ENCODE peak calls at places on chromosomes 12 and 14, in ten cellular contexts. One of them, this sample, is unnamed.

GRCh38 chr12:24049101-24049500 is 99.6 kb upstream of the SOX5 start:
- DNase-seq in Peyer's patch: no peak
- DNase-seq in cardiac muscle cell: no peak
- DNase-seq in brain microvascular endothelial cell: no peak
- DNase-seq in fibroblast of lung: no peak
- DNase-seq in endodermal cell: no peak
- DNase-seq in fibroblast of villous mesenchyme: no peak
- DNase-seq in NB4: no peak
- DNase-seq in ovary: no peak
- DNase-seq in kidney: no peak
- DNase-seq in this sample: no peak

GRCh38 chr14:70652871-70653270 is 11.2 kb downstream of the TTC9 start:
- DNase-seq in Peyer's patch: no peak
- DNase-seq in cardiac muscle cell: no peak
- DNase-seq in brain microvascular endothelial cell: no peak
- DNase-seq in fibroblast of lung: no peak
- DNase-seq in endodermal cell: no peak
- DNase-seq in fibroblast of villous mesenchyme: no peak
- DNase-seq in NB4: no peak
- DNase-seq in ovary: no peak
- DNase-seq in kidney: no peak
- DNase-seq in this sample: no peak

GRCh38 chr12:99644629-99645028 is 2.9 kb upstream of the GARIN6 start:
- DNase-seq in Peyer's patch: no peak
- DNase-seq in cardiac muscle cell: no peak
- DNase-seq in brain microvascular endothelial cell: no peak
- DNase-seq in fibroblast of lung: no peak
- DNase-seq in endodermal cell: no peak
- DNase-seq in fibroblast of villous mesenchyme: no peak
- DNase-seq in NB4: no peak
- DNase-seq in ovary: no peak
- DNase-seq in kidney: no peak
- DNase-seq in this sample: no peak

GRCh38 chr14:73684627-73685026 is 29.6 kb downstream of the PNMA1 start:
- DNase-seq in Peyer's patch: no peak
- DNase-seq in cardiac muscle cell: no peak
- DNase-seq in brain microvascular endothelial cell: no peak
- DNase-seq in fibroblast of lung: no peak
- DNase-seq in endodermal cell: no peak
- DNase-seq in fibroblast of villous mesenchyme: no peak
- DNase-seq in NB4: no peak
- DNase-seq in ovary: peak; percentile 30
- DNase-seq in kidney: no peak
- DNase-seq in this sample: no peak

GRCh38 chr14:55116246-55117030 is 12.6 kb upstream of the LGALS3 start:
- DNase-seq in Peyer's patch: peak; percentile 72
- DNase-seq in cardiac muscle cell: no peak
- DNase-seq in brain microvascular endothelial cell: no peak
- DNase-seq in fibroblast of lung: no peak
- DNase-seq in endodermal cell: no peak
- DNase-seq in fibroblast of villous mesenchyme: no peak
- DNase-seq in NB4: no peak
- DNase-seq in ovary: no peak
- DNase-seq in kidney: no peak
- DNase-seq in this sample: no peak

GRCh38 chr14:39006721-39007410 is 96.2 kb downstream of the SEC23A start:
- DNase-seq in Peyer's patch: no peak
- DNase-seq in cardiac muscle cell: no peak
- DNase-seq in brain microvascular endothelial cell: no peak
- DNase-seq in fibroblast of lung: peak; percentile 28
- DNase-seq in endodermal cell: no peak
- DNase-seq in fibroblast of villous mesenchyme: peak; percentile 74
- DNase-seq in NB4: no peak
- DNase-seq in ovary: no peak
- DNase-seq in kidney: no peak
- DNase-seq in this sample: peak; percentile 36

GRCh38 chr12:15788266-15789214 is 648 bp downstream of the EPS8 start:
- DNase-seq in Peyer's patch: peak; percentile 66
- DNase-seq in cardiac muscle cell: peak; percentile 39
- DNase-seq in brain microvascular endothelial cell: no peak
- DNase-seq in fibroblast of lung: peak; percentile 61
- DNase-seq in endodermal cell: peak; percentile 89
- DNase-seq in fibroblast of villous mesenchyme: peak; percentile 73
- DNase-seq in NB4: peak; percentile 16
- DNase-seq in ovary: peak; percentile 66
- DNase-seq in kidney: peak; percentile 51
- DNase-seq in this sample: peak; percentile 52

GRCh38 chr14:100988956-100989355 is 85.4 kb upstream of the RTL1 start:
- DNase-seq in Peyer's patch: no peak
- DNase-seq in cardiac muscle cell: no peak
- DNase-seq in brain microvascular endothelial cell: no peak
- DNase-seq in fibroblast of lung: no peak
- DNase-seq in endodermal cell: no peak
- DNase-seq in fibroblast of villous mesenchyme: no peak
- DNase-seq in NB4: no peak
- DNase-seq in ovary: no peak
- DNase-seq in kidney: no peak
- DNase-seq in this sample: no peak

GRCh38 chr14:51547260-51547659 is 104.5 kb upstream of the FRMD6 start:
- DNase-seq in Peyer's patch: peak; percentile 50
- DNase-seq in cardiac muscle cell: peak; percentile 4
- DNase-seq in brain microvascular endothelial cell: peak; percentile 99
- DNase-seq in fibroblast of lung: peak; percentile 100
- DNase-seq in endodermal cell: no peak
- DNase-seq in fibroblast of villous mesenchyme: peak; percentile 99
- DNase-seq in NB4: no peak
- DNase-seq in ovary: peak; percentile 65
- DNase-seq in kidney: no peak
- DNase-seq in this sample: peak; percentile 99

GRCh38 chr14:103078420-103078749 is 5.6 kb upstream of the LBHD2 start:
- DNase-seq in Peyer's patch: peak; percentile 94
- DNase-seq in cardiac muscle cell: peak; percentile 90
- DNase-seq in brain microvascular endothelial cell: peak; percentile 61
- DNase-seq in fibroblast of lung: peak; percentile 79
- DNase-seq in endodermal cell: peak; percentile 90
- DNase-seq in fibroblast of villous mesenchyme: peak; percentile 84
- DNase-seq in NB4: peak; percentile 86
- DNase-seq in ovary: peak; percentile 81
- DNase-seq in kidney: peak; percentile 93
- DNase-seq in this sample: peak; percentile 74

GRCh38 chr14:92716131-92716530 is 32.3 kb downstream of the LGMN start:
- DNase-seq in Peyer's patch: no peak
- DNase-seq in cardiac muscle cell: no peak
- DNase-seq in brain microvascular endothelial cell: no peak
- DNase-seq in fibroblast of lung: no peak
- DNase-seq in endodermal cell: no peak
- DNase-seq in fibroblast of villous mesenchyme: no peak
- DNase-seq in NB4: no peak
- DNase-seq in ovary: no peak
- DNase-seq in kidney: no peak
- DNase-seq in this sample: no peak

GRCh38 chr12:19129121-19129485 is 430 bp upstream of the PLEKHA5 start:
- DNase-seq in Peyer's patch: no peak
- DNase-seq in cardiac muscle cell: no peak
- DNase-seq in brain microvascular endothelial cell: no peak
- DNase-seq in fibroblast of lung: no peak
- DNase-seq in endodermal cell: no peak
- DNase-seq in fibroblast of villous mesenchyme: peak; percentile 57
- DNase-seq in NB4: no peak
- DNase-seq in ovary: no peak
- DNase-seq in kidney: no peak
- DNase-seq in this sample: peak; percentile 37

GRCh38 chr14:50091240-50091914 is 25.0 kb downstream of the VCPKMT start:
- DNase-seq in Peyer's patch: no peak
- DNase-seq in cardiac muscle cell: no peak
- DNase-seq in brain microvascular endothelial cell: no peak
- DNase-seq in fibroblast of lung: no peak
- DNase-seq in endodermal cell: no peak
- DNase-seq in fibroblast of villous mesenchyme: no peak
- DNase-seq in NB4: no peak
- DNase-seq in ovary: no peak
- DNase-seq in kidney: peak; percentile 51
- DNase-seq in this sample: no peak

GRCh38 chr14:40989260-40989659 is 617.4 kb upstream of the LRFN5 start:
- DNase-seq in Peyer's patch: no peak
- DNase-seq in cardiac muscle cell: peak; percentile 10
- DNase-seq in brain microvascular endothelial cell: no peak
- DNase-seq in fibroblast of lung: no peak
- DNase-seq in endodermal cell: no peak
- DNase-seq in fibroblast of villous mesenchyme: no peak
- DNase-seq in NB4: no peak
- DNase-seq in ovary: no peak
- DNase-seq in kidney: no peak
- DNase-seq in this sample: no peak

GRCh38 chr12:109740694-109741245 is 27.1 kb downstream of the FAM222A start:
- DNase-seq in Peyer's patch: peak; percentile 28
- DNase-seq in cardiac muscle cell: no peak
- DNase-seq in brain microvascular endothelial cell: no peak
- DNase-seq in fibroblast of lung: no peak
- DNase-seq in endodermal cell: peak; percentile 66
- DNase-seq in fibroblast of villous mesenchyme: no peak
- DNase-seq in NB4: no peak
- DNase-seq in ovary: peak; percentile 9
- DNase-seq in kidney: peak; percentile 42
- DNase-seq in this sample: no peak

GRCh38 chr12:91636721-91637120 is 454.1 kb upstream of the DCN start:
- DNase-seq in Peyer's patch: no peak
- DNase-seq in cardiac muscle cell: no peak
- DNase-seq in brain microvascular endothelial cell: no peak
- DNase-seq in fibroblast of lung: no peak
- DNase-seq in endodermal cell: no peak
- DNase-seq in fibroblast of villous mesenchyme: no peak
- DNase-seq in NB4: no peak
- DNase-seq in ovary: no peak
- DNase-seq in kidney: no peak
- DNase-seq in this sample: no peak

GRCh38 chr12:66594688-66595087 is 84.2 kb downstream of the GRIP1 start:
- DNase-seq in Peyer's patch: no peak
- DNase-seq in cardiac muscle cell: no peak
- DNase-seq in brain microvascular endothelial cell: no peak
- DNase-seq in fibroblast of lung: no peak
- DNase-seq in endodermal cell: no peak
- DNase-seq in fibroblast of villous mesenchyme: peak; percentile 9
- DNase-seq in NB4: no peak
- DNase-seq in ovary: no peak
- DNase-seq in kidney: no peak
- DNase-seq in this sample: peak; percentile 8

GRCh38 chr12:63319386-63319785 is 168.4 kb upstream of the AVPR1A start:
- DNase-seq in Peyer's patch: no peak
- DNase-seq in cardiac muscle cell: peak; percentile 3
- DNase-seq in brain microvascular endothelial cell: peak; percentile 56
- DNase-seq in fibroblast of lung: no peak
- DNase-seq in endodermal cell: peak; percentile 74
- DNase-seq in fibroblast of villous mesenchyme: no peak
- DNase-seq in NB4: peak; percentile 31
- DNase-seq in ovary: no peak
- DNase-seq in kidney: no peak
- DNase-seq in this sample: no peak
- TF ChIP-seq CTCF in Peyer's patch: no peak
- TF ChIP-seq CTCF in cardiac muscle cell: no peak
- TF ChIP-seq CTCF in brain microvascular endothelial cell: peak; percentile 11
- TF ChIP-seq CTCF in fibroblast of lung: no peak
- TF ChIP-seq CTCF in endodermal cell: peak; percentile 65
- TF ChIP-seq CTCF in fibroblast of villous mesenchyme: no peak
- TF ChIP-seq CTCF in NB4: peak; percentile 7
- TF ChIP-seq CTCF in ovary: no peak
- TF ChIP-seq CTCF in kidney: no peak
- TF ChIP-seq CTCF in this sample: no peak

GRCh38 chr12:9127936-9128663 is 12.4 kb upstream of the A2M start:
- DNase-seq in Peyer's patch: peak; percentile 45
- DNase-seq in cardiac muscle cell: no peak
- DNase-seq in brain microvascular endothelial cell: no peak
- DNase-seq in fibroblast of lung: no peak
- DNase-seq in endodermal cell: no peak
- DNase-seq in fibroblast of villous mesenchyme: no peak
- DNase-seq in NB4: no peak
- DNase-seq in ovary: no peak
- DNase-seq in kidney: peak; percentile 66
- DNase-seq in this sample: no peak
- H3K4me3 ChIP-seq in Peyer's patch: no peak overlapping the region
- H3K4me3 ChIP-seq in cardiac muscle cell: no peak overlapping the region
- H3K4me3 ChIP-seq in brain microvascular endothelial cell: no peak overlapping the region
- H3K4me3 ChIP-seq in fibroblast of lung: no peak overlapping the region
- H3K4me3 ChIP-seq in endodermal cell: no peak overlapping the region
- H3K4me3 ChIP-seq in fibroblast of villous mesenchyme: no peak overlapping the region
- H3K4me3 ChIP-seq in NB4: no peak overlapping the region
- H3K4me3 ChIP-seq in ovary: no peak overlapping the region
- H3K4me3 ChIP-seq in kidney: no peak overlapping the region
- H3K4me3 ChIP-seq in this sample: no peak overlapping the region

GRCh38 chr12:92717202-92717601 is 14.4 kb downstream of the PLEKHG7 start:
- DNase-seq in Peyer's patch: no peak
- DNase-seq in cardiac muscle cell: no peak
- DNase-seq in brain microvascular endothelial cell: peak; percentile 19
- DNase-seq in fibroblast of lung: peak; percentile 85
- DNase-seq in endodermal cell: peak; percentile 76
- DNase-seq in fibroblast of villous mesenchyme: peak; percentile 71
- DNase-seq in NB4: peak; percentile 90
- DNase-seq in ovary: no peak
- DNase-seq in kidney: no peak
- DNase-seq in this sample: peak; percentile 60
- TF ChIP-seq CTCF in Peyer's patch: no peak
- TF ChIP-seq CTCF in cardiac muscle cell: peak; percentile 54
- TF ChIP-seq CTCF in brain microvascular endothelial cell: peak; percentile 64
- TF ChIP-seq CTCF in fibroblast of lung: peak; percentile 53
- TF ChIP-seq CTCF in endodermal cell: peak; percentile 82
- TF ChIP-seq CTCF in fibroblast of villous mesenchyme: peak; percentile 54
- TF ChIP-seq CTCF in NB4: peak; percentile 85
- TF ChIP-seq CTCF in ovary: no peak
- TF ChIP-seq CTCF in kidney: no peak
- TF ChIP-seq CTCF in this sample: peak; percentile 45

GRCh38 chr14:77204457-77204796 is 22.8 kb downstream of the TMEM63C start:
- DNase-seq in Peyer's patch: no peak
- DNase-seq in cardiac muscle cell: no peak
- DNase-seq in brain microvascular endothelial cell: no peak
- DNase-seq in fibroblast of lung: no peak
- DNase-seq in endodermal cell: no peak
- DNase-seq in fibroblast of villous mesenchyme: no peak
- DNase-seq in NB4: no peak
- DNase-seq in ovary: no peak
- DNase-seq in kidney: no peak
- DNase-seq in this sample: no peak

GRCh38 chr14:77206261-77206824 is 24.7 kb downstream of the TMEM63C start:
- DNase-seq in Peyer's patch: no peak
- DNase-seq in cardiac muscle cell: no peak
- DNase-seq in brain microvascular endothelial cell: no peak
- DNase-seq in fibroblast of lung: no peak
- DNase-seq in endodermal cell: no peak
- DNase-seq in fibroblast of villous mesenchyme: no peak
- DNase-seq in NB4: no peak
- DNase-seq in ovary: no peak
- DNase-seq in kidney: peak; percentile 30
- DNase-seq in this sample: no peak

GRCh38 chr14:77206877-77207389 is 25.3 kb downstream of the TMEM63C start:
- DNase-seq in Peyer's patch: no peak
- DNase-seq in cardiac muscle cell: no peak
- DNase-seq in brain microvascular endothelial cell: no peak
- DNase-seq in fibroblast of lung: no peak
- DNase-seq in endodermal cell: peak; percentile 82
- DNase-seq in fibroblast of villous mesenchyme: no peak
- DNase-seq in NB4: no peak
- DNase-seq in ovary: no peak
- DNase-seq in kidney: peak; percentile 29
- DNase-seq in this sample: no peak

GRCh38 chr14:77204907-77205306 is 23.3 kb downstream of the TMEM63C start:
- DNase-seq in Peyer's patch: no peak
- DNase-seq in cardiac muscle cell: no peak
- DNase-seq in brain microvascular endothelial cell: no peak
- DNase-seq in fibroblast of lung: no peak
- DNase-seq in endodermal cell: no peak
- DNase-seq in fibroblast of villous mesenchyme: no peak
- DNase-seq in NB4: no peak
- DNase-seq in ovary: no peak
- DNase-seq in kidney: peak; percentile 10
- DNase-seq in this sample: no peak

GRCh38 chr14:77205566-77205965 is 24.0 kb downstream of the TMEM63C start:
- DNase-seq in Peyer's patch: no peak
- DNase-seq in cardiac muscle cell: no peak
- DNase-seq in brain microvascular endothelial cell: no peak
- DNase-seq in fibroblast of lung: no peak
- DNase-seq in endodermal cell: no peak
- DNase-seq in fibroblast of villous mesenchyme: no peak
- DNase-seq in NB4: no peak
- DNase-seq in ovary: no peak
- DNase-seq in kidney: peak; percentile 27
- DNase-seq in this sample: no peak
- H3K4me3 ChIP-seq in Peyer's patch: no peak overlapping the region
- H3K4me3 ChIP-seq in cardiac muscle cell: no peak overlapping the region
- H3K4me3 ChIP-seq in brain microvascular endothelial cell: no peak overlapping the region
- H3K4me3 ChIP-seq in fibroblast of lung: no peak overlapping the region
- H3K4me3 ChIP-seq in endodermal cell: no peak overlapping the region
- H3K4me3 ChIP-seq in fibroblast of villous mesenchyme: no peak overlapping the region
- H3K4me3 ChIP-seq in NB4: no peak overlapping the region
- H3K4me3 ChIP-seq in ovary: no peak overlapping the region
- H3K4me3 ChIP-seq in kidney: no peak overlapping the region
- H3K4me3 ChIP-seq in this sample: no peak overlapping the region

This sample was measured in AG10803.